ENCODE peak calls at places on chromosome 2, in eight cellular contexts. O is stomach, B is endothelial cell, K is cardiac fibroblast, W is GM10248, A is type B pancreatic cell, N is AG04450, X is mesothelial cell of epicardium. S is an unnamed sample.

GRCh38 chr2:53460347-53460746 is 307.3 kb upstream of the CHAC2 start:
- DNase-seq in O (peak; percentile 47), N (no peak), A (no peak), B (no peak), W (no peak), X (no peak), K (no peak), S (no peak)

GRCh38 chr2:62654423-62654791 is 51.1 kb upstream of the EHBP1 start:
- DNase-seq in W (no peak), X (no peak), O (no peak), B (no peak), N (no peak), A (no peak), K (no peak), S (no peak)

GRCh38 chr2:45128580-45128997 is 119.3 kb upstream of the SIX2 start:
- DNase-seq in O (no peak), K (peak; percentile 98), N (peak; percentile 78), B (no peak), X (no peak), A (peak; percentile 27), W (no peak), S (no peak)

GRCh38 chr2:63057249-63058148 is 6.9 kb downstream of the OTX1 start:
- DNase-seq in K (no peak), B (peak; percentile 12), A (no peak), O (no peak), N (no peak), W (peak; percentile 10), X (no peak), S (no peak)

GRCh38 chr2:240894006-240894405 is 1.9 kb downstream of the MAB21L4 start:
- DNase-seq in A (no peak), O (no peak), W (no peak), X (no peak), K (no peak), N (no peak), B (no peak), S (no peak)

GRCh38 chr2:99822487-99823218 is 319.7 kb downstream of the AFF3 start:
- DNase-seq in X (no peak), N (no peak), O (no peak), W (no peak), A (no peak), K (no peak), B (no peak), S (no peak)

GRCh38 chr2:218708086-218708485 is 2.5 kb upstream of the TTLL4 start:
- DNase-seq in N (no peak), W (peak; percentile 45), B (no peak), A (no peak), K (no peak), X (no peak), O (no peak), S (no peak)

GRCh38 chr2:189221811-189222210 is 42.2 kb upstream of the COL5A2 start:
- DNase-seq in X (no peak), B (no peak), W (no peak), O (no peak), A (no peak), N (no peak), K (peak; percentile 17), S (no peak)

GRCh38 chr2:33603416-33603815 is 4.3 kb upstream of the FAM98A start:
- DNase-seq in K (no peak), A (no peak), N (no peak), B (no peak), W (no peak), X (no peak), O (no peak), S (no peak)

GRCh38 chr2:48651127-48651526 is 33.5 kb downstream of the GTF2A1L start:
- DNase-seq in K (peak; percentile 34), W (no peak), A (no peak), X (no peak), B (no peak), N (peak; percentile 36), O (no peak), S (no peak)

GRCh38 chr2:224927671-224928173 is 114.5 kb downstream of the DOCK10 start:
- DNase-seq in B (no peak), A (no peak), O (peak; percentile 56), K (no peak), X (no peak), N (peak; percentile 60), W (no peak), S (peak; percentile 32)

GRCh38 chr2:5690231-5690630 is 2.0 kb upstream of the SOX11 start:
- DNase-seq in O (no peak), X (no peak), K (no peak), A (no peak), W (no peak), B (no peak), N (no peak), S (no peak)

GRCh38 chr2:211454684-211455083 is 898.3 kb downstream of the CPS1 start:
- DNase-seq in O (no peak), W (no peak), X (no peak), B (no peak), N (no peak), K (no peak), A (no peak), S (no peak)

GRCh38 chr2:189613650-189614420 is 33.2 kb upstream of the SLC40A1 start:
- DNase-seq in N (peak; percentile 33), K (peak; percentile 75), B (peak; percentile 32), A (no peak), X (no peak), W (no peak), O (no peak), S (no peak)

GRCh38 chr2:196171946-196172345 is 568 bp upstream of the STK17B start:
- DNase-seq in B (no peak), K (peak; percentile 10), X (no peak), A (no peak), N (no peak), O (no peak), W (no peak), S (no peak)

GRCh38 chr2:38239452-38239851 is 137.6 kb downstream of the ATL2 start:
- DNase-seq in W (no peak), B (no peak), N (no peak), K (no peak), A (no peak), O (no peak), X (no peak), S (no peak)

GRCh38 chr2:43210467-43211303 is 15.7 kb downstream of the ZFP36L2 start:
- DNase-seq in X (no peak), N (peak; percentile 73), K (peak; percentile 62), W (no peak), B (no peak), O (peak; percentile 70), A (no peak), S (peak; percentile 38)

GRCh38 chr2:104474725-104475124 is 379.2 kb upstream of the POU3F3 start:
- DNase-seq in K (no peak), B (no peak), W (no peak), A (no peak), N (no peak), X (no peak), O (no peak), S (no peak)

GRCh38 chr2:22890142-22890541 is 494.8 kb upstream of the KLHL29 start:
- DNase-seq in W (no peak), A (no peak), O (no peak), B (no peak), N (no peak), X (no peak), K (no peak), S (no peak)

GRCh38 chr2:10255189-10256030 is 47.3 kb upstream of the HPCAL1 start:
- DNase-seq in W (no peak), X (no peak), N (no peak), B (no peak), K (no peak), O (no peak), A (no peak), S (no peak)

GRCh38 chr2:10257500-10258147 is 45.1 kb upstream of the HPCAL1 start:
- DNase-seq in W (no peak), X (peak; percentile 14), O (no peak), A (no peak), B (no peak), N (no peak), K (no peak), S (no peak)

GRCh38 chr2:10257036-10257435 is 45.7 kb upstream of the HPCAL1 start:
- DNase-seq in K (no peak), O (no peak), A (no peak), W (no peak), X (no peak), B (no peak), N (no peak), S (no peak)

GRCh38 chr2:10256031-10256524 is 46.6 kb upstream of the HPCAL1 start:
- DNase-seq in N (no peak), K (no peak), X (peak; percentile 5), W (no peak), A (no peak), O (no peak), B (no peak), S (no peak)

GRCh38 chr2:10256525-10257031 is 46.1 kb upstream of the HPCAL1 start:
- DNase-seq in B (no peak), O (no peak), W (no peak), A (no peak), K (no peak), X (peak; percentile 13), N (no peak), S (no peak)
- TF ChIP-seq CTCF in B (no peak), O (no peak), W (no peak), A (no peak), K (no peak), X (no peak), N (no peak), S (no peak)

GRCh38 chr2:52416340-52416739 is 1351.3 kb upstream of the CHAC2 start:
- DNase-seq in X (no peak), K (no peak), O (no peak), A (no peak), B (no peak), N (no peak), W (no peak), S (no peak)
- TF ChIP-seq CTCF in X (no peak), K (no peak), O (no peak), A (peak; percentile 57), B (no peak), N (peak; percentile 41), W (no peak), S (no peak)

GRCh38 chr2:26722911-26723310 is 30.4 kb downstream of the KCNK3 start:
- DNase-seq in B (no peak), W (no peak), A (no peak), X (no peak), N (no peak), O (no peak), K (peak; percentile 26), S (no peak)

GRCh38 chr2:26725516-26725810 is 32.9 kb downstream of the KCNK3 start:
- DNase-seq in K (no peak), B (no peak), N (no peak), O (no peak), W (no peak), A (no peak), X (no peak), S (no peak)

GRCh38 chr2:26724784-26725515 is 32.4 kb downstream of the KCNK3 start:
- DNase-seq in X (no peak), K (no peak), B (no peak), A (no peak), O (no peak), W (no peak), N (no peak), S (no peak)

GRCh38 chr2:26723475-26723874 is 31.0 kb downstream of the KCNK3 start:
- DNase-seq in W (no peak), A (no peak), N (no peak), O (no peak), X (no peak), B (no peak), K (no peak), S (no peak)

GRCh38 chr2:26724004-26724750 is 31.7 kb downstream of the KCNK3 start:
- DNase-seq in O (peak; percentile 32), N (no peak), K (peak; percentile 96), B (no peak), X (no peak), W (no peak), A (no peak), S (peak; percentile 58)
- TF ChIP-seq CTCF in O (no peak), N (no peak), K (no peak), B (no peak), X (no peak), W (no peak), A (no peak), S (no peak)

GRCh38 chr2:137886432-137886831 is 77.8 kb upstream of the HNMT start:
- DNase-seq in X (no peak), A (no peak), B (peak; percentile 11), N (no peak), O (no peak), W (no peak), K (no peak), S (no peak)
- TF ChIP-seq CTCF in X (no peak), A (peak; percentile 32), B (no peak), N (no peak), O (no peak), W (peak; percentile 7), K (no peak), S (no peak)

S was measured in thoracic aorta.